ENCODE peak calls at places on chromosomes 11 and 22, in ten cellular contexts. Q is lung, J is esophagus squamous epithelium, S is stomach, E is PC-9, V is ascending aorta, N is pancreas, M is PC-3, O is lower lobe of right lung, R is Peyer's patch. U is an unnamed sample. For H3K36me3 and H3K4me1, the result is how much of the 10 kb centered on the place peaks cover.

GRCh38 chr11:41508121-41508520 is 48.7 kb upstream of the LRRC4C start:
- DNase-seq in S (no peak), V (no peak), R (no peak), J (no peak), O (no peak), E (no peak), M (no peak), Q (no peak), N (no peak), U (no peak)

GRCh38 chr11:100890779-100891178 is 203.7 kb downstream of the ARHGAP42 start:
- DNase-seq in N (no peak), Q (no peak), J (no peak), E (no peak), V (no peak), R (no peak), O (no peak), S (no peak), M (peak), U (no peak)

GRCh38 chr11:117910525-117910924 is 18.7 kb downstream of the TMPRSS13 start:
- DNase-seq in O (no peak), J (no peak), N (no peak), M (no peak), Q (no peak), R (no peak), E (no peak), S (no peak), V (no peak), U (no peak)

GRCh38 chr22:38163844-38164577 is 17.6 kb downstream of the PLA2G6 start:
- DNase-seq in Q (no peak), J (no peak), O (no peak), R (no peak), M (no peak), V (no peak), N (peak), S (no peak), E (no peak), U (peak)

GRCh38 chr22:31912402-31912733 is 32.0 kb upstream of the YWHAH start:
- DNase-seq in V (no peak), S (no peak), N (no peak), R (no peak), E (no peak), J (no peak), Q (no peak), M (no peak), O (no peak), U (no peak)

GRCh38 chr22:38257650-38258246 is 15.1 kb downstream of the TMEM184B start:
- DNase-seq in O (no peak), M (peak), V (no peak), E (no peak), R (no peak), Q (no peak), S (peak), N (peak), J (no peak), U (peak)

GRCh38 chr11:95556011-95556341 is 233.6 kb downstream of the FAM76B start:
- DNase-seq in R (no peak), E (no peak), Q (no peak), J (no peak), O (no peak), M (no peak), S (no peak), N (no peak), V (no peak), U (no peak)

GRCh38 chr11:41431784-41432183 is 27.7 kb downstream of the LRRC4C start:
- DNase-seq in E (no peak), R (no peak), O (no peak), N (no peak), Q (no peak), J (no peak), S (no peak), V (no peak), M (no peak), U (no peak)

GRCh38 chr22:28574159-28574788 is 105.4 kb downstream of the TTC28 start:
- DNase-seq in M (no peak), R (no peak), N (no peak), E (no peak), O (no peak), Q (no peak), S (no peak), J (no peak), V (no peak), U (no peak)

GRCh38 chr11:125886997-125887372 is 483 bp upstream of the HYLS1 start:
- DNase-seq in R (peak), Q (peak), O (peak), M (peak), E (peak), J (no peak), N (no peak), S (no peak), V (no peak), U (no peak)

GRCh38 chr11:117786099-117786870 is 10.7 kb downstream of the DSCAML1 start:
- DNase-seq in N (no peak), R (no peak), J (no peak), V (no peak), S (no peak), Q (no peak), E (no peak), O (no peak), M (peak), U (no peak)

GRCh38 chr11:76238551-76238950 is 32.2 kb upstream of the WNT11 start:
- DNase-seq in J (no peak), O (no peak), Q (no peak), S (no peak), R (no peak), N (no peak), V (no peak), E (no peak), M (no peak), U (no peak)

GRCh38 chr11:117180661-117181585 is 2.4 kb downstream of the SIDT2 start:
- DNase-seq in E (no peak), S (peak), V (no peak), O (peak), J (peak), N (peak), M (peak), R (peak), Q (peak), U (peak)

GRCh38 chr11:71248656-71249055 is 3.7 kb downstream of the SHANK2 start:
- DNase-seq in E (no peak), N (no peak), Q (no peak), O (no peak), J (no peak), M (no peak), S (no peak), R (no peak), V (no peak), U (peak)

GRCh38 chr11:61645179-61645868 is 34.9 kb upstream of the DAGLA start:
- DNase-seq in M (no peak), V (no peak), E (no peak), S (no peak), N (no peak), Q (peak), J (no peak), O (peak), R (no peak), U (no peak)

GRCh38 chr22:38943181-38943580 is 14.2 kb upstream of the APOBEC3A start:
- DNase-seq in S (peak), J (no peak), E (no peak), O (no peak), M (no peak), N (no peak), V (no peak), Q (no peak), R (no peak), U (peak)

GRCh38 chr22:33639588-33640254 is 280.6 kb downstream of the LARGE1 start:
- DNase-seq in O (no peak), E (no peak), V (no peak), N (no peak), Q (no peak), R (no peak), S (no peak), J (no peak), M (no peak), U (no peak)

GRCh38 chr11:102345923-102346322 is 1.1 kb upstream of the BIRC2 start:
- DNase-seq in N (no peak), E (no peak), R (no peak), J (no peak), Q (no peak), V (no peak), S (no peak), O (no peak), M (peak), U (no peak)

GRCh38 chr11:35545604-35546003 is 20.2 kb upstream of the PAMR1 start:
- DNase-seq in Q (no peak), R (no peak), J (no peak), V (no peak), O (no peak), E (no peak), M (no peak), N (no peak), S (no peak), U (no peak)

GRCh38 chr11:5243845-5244180 is 5.8 kb downstream of the HBG1 start:
- DNase-seq in J (no peak), O (no peak), N (no peak), S (no peak), Q (no peak), E (no peak), V (no peak), R (no peak), M (no peak), U (no peak)

DNA sequence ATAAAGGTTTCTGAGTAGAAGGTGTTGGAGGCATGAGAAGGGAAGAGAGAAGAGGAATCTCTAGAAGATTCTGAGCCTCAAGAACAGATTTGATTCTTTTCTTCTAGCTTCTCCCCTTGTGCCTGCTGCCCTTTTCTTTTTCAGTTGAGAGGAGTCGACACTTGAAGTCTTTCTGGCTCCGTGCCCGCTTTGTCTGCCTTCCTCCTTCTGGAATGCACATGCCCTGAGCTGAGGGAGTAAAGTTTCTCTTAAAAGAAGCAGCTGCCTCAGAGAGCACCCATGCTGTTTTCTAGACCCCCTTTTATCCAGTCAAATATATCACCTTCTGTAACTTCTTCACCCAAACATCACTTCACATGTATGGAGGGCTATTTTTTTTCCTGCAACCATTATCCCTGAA is 13.7 kb downstream of the C11orf97 start:
- DNase-seq in V (no peak), J (no peak), S (peak), E (peak), Q (peak), M (peak), O (peak), N (peak), R (no peak), U (no peak)
- H3K36me3 ChIP-seq in V (under half), J (under half), S (under half), E (under half), Q (under half), M (under half), O (under half), N (under half), R (under half), U (under half)

GRCh38 chr11:22670803-22671202 is 4.4 kb downstream of the GAS2 start:
- DNase-seq in N (no peak), J (no peak), V (no peak), E (no peak), S (no peak), M (peak), O (no peak), R (no peak), Q (no peak), U (peak)
- TF ChIP-seq CTCF in N (peak), J (no peak), V (no peak), E (peak), S (peak), M (peak), O (no peak), R (peak), Q (no peak), U (peak)

DNA sequence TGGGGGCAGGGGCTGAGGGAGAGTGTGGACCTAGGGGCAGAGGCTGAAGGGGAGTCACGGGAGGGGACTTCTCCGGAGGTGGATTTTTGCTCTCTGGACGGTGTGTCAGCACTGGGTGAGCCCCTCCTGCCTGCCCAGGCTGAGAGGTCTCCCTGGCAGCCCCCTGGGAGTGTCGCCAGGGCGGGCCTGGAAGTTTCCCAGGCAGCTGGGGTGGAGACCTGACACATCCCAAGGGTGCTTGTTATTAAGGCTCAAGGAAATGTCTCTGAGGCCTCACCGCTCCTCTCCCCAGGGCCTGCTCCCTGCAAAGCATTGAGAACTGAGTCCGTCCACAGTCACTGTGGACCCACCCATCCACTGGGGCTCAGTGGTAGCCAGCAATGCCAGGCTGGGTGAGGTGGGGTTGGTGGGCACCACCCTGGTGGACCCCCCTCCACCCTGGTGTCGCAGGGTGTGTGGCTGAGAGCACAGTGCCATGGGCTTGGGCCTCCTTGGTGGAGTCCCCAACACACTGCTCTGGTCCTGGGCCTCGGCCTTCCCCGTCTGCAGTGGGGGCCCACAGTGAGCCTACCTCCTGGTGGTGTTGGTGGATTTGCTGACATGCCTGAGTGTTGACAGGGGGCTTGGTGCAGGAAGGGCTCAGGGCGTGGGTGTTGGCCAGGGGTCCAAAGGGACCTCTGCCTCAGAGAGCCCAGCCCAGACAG is 2.5 kb downstream of the CD81 start:
- DNase-seq in Q (no peak), S (no peak), E (no peak), J (no peak), M (no peak), V (no peak), R (no peak), N (peak), O (peak), U (no peak)
- H3K4me1 ChIP-seq in Q (under half), S (half or more), E (under half), J (half or more), M (under half), V (under half), R (half or more), N (under half), O (half or more), U (under half)

GRCh38 chr11:85048801-85049200 is 578.3 kb downstream of the DLG2 start:
- DNase-seq in J (no peak), Q (no peak), E (no peak), N (no peak), S (no peak), V (no peak), O (no peak), R (no peak), M (no peak), U (no peak)
- H3K36me3 ChIP-seq in J (under half), Q (under half), E (under half), N (under half), S (under half), V (under half), O (under half), R (under half), M (under half), U (under half)